ENCODE peak calls at places on chromosomes 12 and 14, in five cellular contexts. X, N, B, E and P are unnamed samples.

GRCh38 chr12:124692443-124692842 is 125.0 kb upstream of the NCOR2 start:
- DNase-seq in X (no peak), N (no peak), B (no peak), E (no peak), P (no peak)

GRCh38 chr12:50390284-50390683 is 6.1 kb downstream of the FAM186A start:
- DNase-seq in N (no peak), X (peak), E (no peak), B (no peak), P (peak)

GRCh38 chr14:105503296-105503640 is 12.2 kb downstream of the TEDC1 start:
- DNase-seq in B (no peak), N (no peak), E (no peak), X (no peak), P (no peak)

GRCh38 chr12:44627767-44628166 is 248.3 kb downstream of the NELL2 start:
- DNase-seq in E (no peak), B (no peak), X (no peak), N (no peak), P (no peak)

GRCh38 chr12:76790564-76791552 is 26.9 kb downstream of the ZDHHC17 start:
- DNase-seq in E (no peak), X (peak), B (no peak), N (no peak), P (no peak)

GRCh38 chr12:40016960-40017359 is 88.9 kb downstream of the SLC2A13 start:
- DNase-seq in B (no peak), N (no peak), E (no peak), X (peak), P (no peak)

GRCh38 chr12:29004936-29005304 is 144.2 kb upstream of the FAR2 start:
- DNase-seq in E (no peak), N (no peak), X (no peak), B (no peak), P (no peak)

GRCh38 chr12:26614217-26614616 is 218.8 kb downstream of the ITPR2 start:
- DNase-seq in X (peak), N (peak), B (no peak), E (no peak), P (no peak)

GRCh38 chr14:38078393-38078792 is 129.3 kb upstream of the SSTR1 start:
- DNase-seq in B (peak), X (no peak), E (peak), N (peak), P (no peak)

GRCh38 chr12:88896958-88897357 is 316.7 kb upstream of the KITLG start:
- DNase-seq in X (no peak), N (no peak), E (no peak), B (no peak), P (no peak)

GRCh38 chr14:33210304-33210703 is 271.6 kb downstream of the NPAS3 start:
- DNase-seq in N (no peak), X (no peak), B (no peak), E (no peak), P (no peak)

GRCh38 chr12:100251917-100252316 is 15.0 kb downstream of the DEPDC4 start:
- DNase-seq in B (no peak), E (no peak), N (peak), X (peak), P (no peak)

GRCh38 chr14:99716091-99716849 is 32.2 kb downstream of the CYP46A1 start:
- DNase-seq in B (no peak), X (no peak), E (no peak), N (no peak), P (no peak)

GRCh38 chr12:40580346-40580745 is 111.9 kb upstream of the CNTN1 start:
- DNase-seq in N (no peak), B (no peak), E (no peak), X (no peak), P (no peak)

GRCh38 chr14:61558271-61558670 is 137.0 kb upstream of the HIF1A start:
- DNase-seq in N (no peak), B (no peak), X (no peak), E (no peak), P (no peak)

GRCh38 chr14:74459289-74459946 is 33.4 kb upstream of the SYNDIG1L start:
- DNase-seq in E (no peak), N (peak), X (peak), B (no peak), P (peak)

GRCh38 chr12:5247144-5247543 is 184.8 kb upstream of the NTF3 start:
- DNase-seq in N (no peak), E (no peak), X (no peak), B (no peak), P (no peak)

GRCh38 chr12:4002601-4003000 is 129.4 kb upstream of the PARP11 start:
- DNase-seq in B (no peak), N (no peak), X (no peak), E (no peak), P (no peak)

GRCh38 chr12:120529641-120530314 is 820 bp upstream of the COQ5 start:
- DNase-seq in B (no peak), N (peak), X (peak), E (no peak), P (peak)

GRCh38 chr14:34212574-34212973 is 249.5 kb downstream of the SPTSSA start:
- DNase-seq in B (no peak), N (no peak), E (no peak), X (no peak), P (peak)

GRCh38 chr14:103398427-103399195 is 13.4 kb downstream of the MARK3 start:
- DNase-seq in B (no peak), X (peak), N (no peak), E (no peak), P (no peak)

GRCh38 chr12:131892711-131893604 is 1.5 kb upstream of the ULK1 start:
- DNase-seq in B (no peak), N (no peak), E (no peak), X (no peak), P (no peak)

GRCh38 chr12:26938660-26939185 is 453 bp downstream of the FGFR1OP2 start:
- DNase-seq in N (no peak), E (no peak), B (peak), X (no peak), P (no peak)

GRCh38 chr12:107794451-107794850 is 19.9 kb downstream of the ASCL4 start:
- DNase-seq in B (no peak), E (no peak), X (no peak), N (no peak), P (no peak)

GRCh38 chr12:77940566-77940965 is 109.9 kb downstream of the NAV3 start:
- DNase-seq in N (no peak), B (no peak), X (peak), E (peak), P (no peak)

GRCh38 chr14:23572841-23573240 is 5.2 kb upstream of the AP1G2 start:
- DNase-seq in N (no peak), X (no peak), E (no peak), B (no peak), P (no peak)

GRCh38 chr12:76410371-76410770 is 62.2 kb upstream of the BBS10 start:
- DNase-seq in N (no peak), X (no peak), B (no peak), E (no peak), P (no peak)

GRCh38 chr12:45327823-45328383 is 112.0 kb downstream of the ANO6 start:
- DNase-seq in E (no peak), N (no peak), X (no peak), B (no peak), P (peak)

GRCh38 chr12:117279606-117280005 is 81.8 kb downstream of the NOS1 start:
- DNase-seq in N (peak), E (no peak), B (no peak), X (no peak), P (no peak)

GRCh38 chr12:25816637-25817036 is 141.8 kb upstream of the RASSF8 start:
- DNase-seq in N (no peak), E (no peak), X (no peak), B (no peak), P (no peak)

GRCh38 chr14:56844603-56845002 is 34.3 kb upstream of the OTX2 start:
- DNase-seq in E (no peak), X (no peak), B (no peak), N (no peak), P (no peak)

GRCh38 chr14:75042040-75042439 is 9.2 kb downstream of the MLH3 start:
- DNase-seq in X (peak), B (no peak), N (no peak), E (no peak), P (no peak)

GRCh38 chr12:33988888-33989287 is 33.4 kb upstream of the ALG10 start:
- DNase-seq in X (no peak), E (peak), B (no peak), N (no peak), P (peak)

GRCh38 chr14:104664588-104664987 is 24.8 kb upstream of the INF2 start:
- DNase-seq in B (no peak), X (no peak), N (no peak), E (no peak), P (no peak)

GRCh38 chr12:89276860-89277259 is 75.4 kb downstream of the DUSP6 start:
- DNase-seq in B (no peak), N (no peak), E (no peak), X (no peak), P (no peak)

GRCh38 chr14:50088731-50089130 is 27.6 kb downstream of the VCPKMT start:
- DNase-seq in E (no peak), B (no peak), X (no peak), N (no peak), P (no peak)

GRCh38 chr14:50089213-50089612 is 27.2 kb downstream of the VCPKMT start:
- DNase-seq in E (no peak), X (no peak), N (no peak), B (no peak), P (no peak)

GRCh38 chr14:50093496-50093895 is 22.9 kb downstream of the VCPKMT start:
- DNase-seq in B (no peak), X (no peak), N (no peak), E (no peak), P (no peak)

GRCh38 chr14:50092006-50092555 is 24.3 kb downstream of the VCPKMT start:
- DNase-seq in B (no peak), X (no peak), E (no peak), N (no peak), P (no peak)

GRCh38 chr14:50091240-50091914 is 25.0 kb downstream of the VCPKMT start:
- DNase-seq in E (no peak), N (no peak), X (no peak), B (no peak), P (no peak)
- H3K27ac ChIP-seq in E (no peak), N (no peak), X (no peak), B (no peak), P (no peak)

GRCh38 chr14:51328942-51329350 is 88.9 kb downstream of the TMX1 start:
- DNase-seq in X (no peak), N (no peak), E (no peak), B (no peak), P (no peak)
- H3K27ac ChIP-seq in X (no peak), N (peak), E (peak), B (no peak), P (peak)

DNA sequence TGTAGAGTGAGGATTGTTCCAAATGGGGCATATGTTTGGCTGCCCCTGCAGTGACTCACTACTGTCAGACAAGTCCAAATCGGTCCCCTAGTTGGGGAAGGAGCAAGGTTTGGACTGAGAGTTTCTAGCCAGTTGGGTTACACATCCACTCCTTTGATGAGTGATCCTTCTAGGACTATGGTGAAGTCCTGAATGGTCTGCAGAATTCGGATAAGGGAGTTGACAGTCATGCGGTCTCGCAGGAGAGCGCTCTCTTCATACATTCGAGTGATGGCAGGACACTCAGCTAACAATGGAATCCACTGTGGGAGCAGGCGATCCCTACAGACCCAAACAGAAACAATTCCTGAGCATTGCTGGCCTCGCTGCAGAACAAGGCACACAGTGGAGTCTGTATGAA is 61.5 kb upstream of the SINHCAF start:
- DNase-seq in N (no peak), X (no peak), E (no peak), B (no peak), P (no peak)
- H3K27ac ChIP-seq in N (no peak), X (no peak), E (no peak), B (no peak), P (no peak)

GRCh38 chr14:77311217-77311616 is 9.5 kb downstream of the POMT2 start:
- DNase-seq in E (peak), N (no peak), B (no peak), X (no peak), P (no peak)

GRCh38 chr14:77307099-77307496 is 13.6 kb downstream of the POMT2 start:
- DNase-seq in B (no peak), X (no peak), E (no peak), N (no peak), P (no peak)

GRCh38 chr14:77310041-77310440 is 10.6 kb downstream of the POMT2 start:
- DNase-seq in B (no peak), X (no peak), E (no peak), N (no peak), P (no peak)

GRCh38 chr14:77306406-77307098 is 14.1 kb downstream of the POMT2 start:
- DNase-seq in E (no peak), N (no peak), X (no peak), B (no peak), P (no peak)

DNA sequence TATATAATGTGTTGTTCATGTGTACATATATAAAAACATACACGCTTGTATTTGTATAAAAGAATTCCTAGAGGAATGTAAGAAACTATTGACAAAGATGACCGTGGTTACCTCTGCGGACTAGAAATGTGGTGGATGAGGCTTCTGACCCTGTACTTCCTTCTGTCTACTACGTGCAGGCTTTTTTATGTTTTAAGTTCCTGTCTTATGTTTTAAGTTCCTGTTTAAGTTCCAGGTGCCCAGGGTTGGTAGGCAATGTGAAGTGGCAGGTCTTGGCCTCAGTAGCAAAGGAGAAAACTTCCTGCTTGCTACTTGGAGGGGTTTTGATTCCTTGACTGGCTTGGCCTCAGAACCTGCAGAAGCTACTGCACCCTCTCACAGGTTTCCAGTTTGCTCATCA is 11.6 kb downstream of the POMT2 start:
- DNase-seq in X (no peak), E (no peak), N (no peak), B (no peak), P (no peak)
- H3K27ac ChIP-seq in X (no peak), E (no peak), N (no peak), B (no peak), P (no peak)

DNA sequence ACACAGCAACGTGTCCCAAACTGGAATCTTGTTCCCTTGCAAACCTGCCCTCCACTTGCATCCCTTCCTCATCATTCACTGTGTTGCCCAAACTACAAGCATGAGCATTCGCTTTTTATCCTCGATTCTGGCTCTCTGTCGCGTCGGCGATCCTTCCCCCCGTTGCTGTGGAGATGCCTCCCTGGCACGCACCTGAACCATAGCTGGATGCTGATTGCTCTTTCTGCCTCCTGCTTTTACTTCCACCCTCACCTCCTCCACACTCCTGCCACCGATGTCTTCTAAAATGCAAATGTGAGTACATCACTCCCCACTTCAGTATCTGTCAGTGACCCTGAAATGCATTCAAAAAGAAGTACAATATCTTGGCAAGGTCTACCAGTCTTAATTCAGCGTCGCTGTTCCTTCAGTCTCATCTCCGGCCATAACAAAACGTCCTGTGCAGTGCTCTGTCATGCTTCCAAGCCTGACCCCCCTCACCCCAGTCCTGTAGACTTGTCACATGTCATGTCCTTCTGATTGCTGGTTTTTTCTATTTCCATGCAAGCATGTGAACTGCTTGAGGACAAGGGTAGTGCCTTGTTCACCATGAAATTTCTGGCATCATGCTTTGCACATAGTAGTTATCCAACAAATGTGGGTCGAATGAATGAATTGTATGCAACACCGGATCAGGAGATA is 2.5 kb upstream of the PPP2R5C start:
- DNase-seq in X (no peak), B (no peak), N (no peak), E (no peak), P (no peak)
- H3K27ac ChIP-seq in X (no peak), B (no peak), N (no peak), E (no peak), P (no peak)

GRCh38 chr12:79926951-79927350 is 7.9 kb downstream of the PPP1R12A start:
- DNase-seq in N (no peak), E (no peak), X (no peak), B (no peak), P (no peak)
- H3K27ac ChIP-seq in N (no peak), E (no peak), X (no peak), B (no peak), P (no peak)

DNA sequence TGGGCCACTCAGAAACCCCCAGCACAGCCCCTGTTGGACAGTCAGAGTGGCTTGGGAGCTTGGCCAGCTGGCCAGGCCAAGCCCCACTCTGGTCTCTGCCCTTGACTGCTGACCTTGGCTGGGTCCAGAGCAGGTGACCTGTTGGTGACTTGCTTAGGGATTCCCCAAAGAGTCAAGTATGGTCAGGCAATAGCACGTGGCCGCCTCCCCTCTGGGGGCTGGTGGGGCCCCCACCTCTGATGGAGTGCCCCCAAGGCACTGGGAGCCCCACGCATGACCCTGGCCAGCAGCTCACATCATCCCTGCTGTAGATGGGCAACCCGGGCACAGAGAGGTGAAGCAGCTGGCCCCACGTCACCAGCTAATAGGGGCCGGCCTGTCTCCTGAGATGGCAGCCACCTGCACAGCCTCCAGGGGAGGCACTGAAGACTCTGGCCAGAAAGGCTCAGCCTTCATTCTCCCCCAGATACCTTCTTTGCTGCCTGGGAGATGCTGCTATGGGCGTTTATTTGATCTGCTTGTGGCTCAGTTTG is 1.8 kb downstream of the CCDC197 start:
- DNase-seq in E (no peak), B (no peak), N (no peak), X (no peak), P (no peak)
- H3K27ac ChIP-seq in E (no peak), B (no peak), N (no peak), X (no peak), P (no peak)

GRCh38 chr14:55117816-55118441 is 11.1 kb upstream of the LGALS3 start:
- DNase-seq in B (no peak), N (no peak), X (no peak), E (no peak), P (peak)
- H3K27ac ChIP-seq in B (no peak), N (peak), X (no peak), E (peak), P (peak)

DNA sequence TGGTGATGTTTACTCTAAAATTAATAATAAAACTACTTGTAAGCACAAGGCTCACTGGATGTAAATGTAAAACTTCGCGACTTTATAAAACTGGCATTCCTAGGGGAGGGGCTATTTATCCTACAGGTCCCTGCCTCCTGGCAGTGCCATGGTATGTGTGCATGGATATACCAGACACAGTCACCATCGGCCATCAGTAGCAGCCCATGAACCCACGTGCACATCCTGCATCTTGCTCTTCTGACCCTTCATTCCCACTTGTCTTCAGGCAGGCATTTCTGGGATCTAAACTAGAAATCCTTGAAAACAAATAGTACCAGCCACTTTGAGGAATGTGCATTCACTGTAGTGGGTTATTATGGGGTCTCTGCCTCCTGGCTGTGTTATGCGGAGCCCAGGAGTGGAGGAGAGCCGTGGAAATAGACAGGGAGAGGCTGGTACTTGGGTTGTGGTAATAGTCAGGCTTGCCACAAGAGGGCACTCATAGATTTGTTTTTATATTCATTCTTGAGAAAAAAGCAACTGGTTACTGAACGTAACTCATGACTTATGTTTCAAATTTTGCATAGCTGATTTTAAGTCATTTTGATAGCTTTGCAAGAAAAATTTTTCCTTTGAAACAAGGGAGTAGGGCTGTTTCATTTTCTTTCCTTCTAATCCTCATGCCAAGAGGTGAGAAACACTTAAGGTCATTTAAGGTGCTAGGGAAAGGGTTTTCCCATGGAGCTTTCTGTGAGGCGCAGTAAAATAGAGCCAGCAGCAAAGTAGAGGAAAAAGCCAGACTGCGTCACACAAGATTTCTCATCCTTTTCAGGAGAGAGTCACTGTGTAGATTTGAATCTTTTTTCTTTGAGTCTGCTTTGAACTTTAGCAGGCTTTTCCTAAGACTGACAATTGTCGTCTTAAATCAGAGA is 17.4 kb upstream of the GALNT16 start:
- DNase-seq in E (peak), B (peak), N (peak), X (peak), P (peak)
- H3K27ac ChIP-seq in E (no peak), B (no peak), N (no peak), X (no peak), P (no peak)

GRCh38 chr12:93020998-93021597 is 92.0 kb upstream of the EEA1 start:
- DNase-seq in B (no peak), N (no peak), X (no peak), E (no peak), P (no peak)
- H3K27ac ChIP-seq in B (no peak), N (no peak), X (no peak), E (peak), P (no peak)